ENCODE peak calls at places on chromosomes 6 and 20, in eight cellular contexts. I, X, L, R, Q, A, Z and E are unnamed samples.

GRCh38 chr20:61950631-61951010 is 115.1 kb downstream of the TAF4 start:
- DNase-seq in I (no peak), X (no peak), L (no peak), R (no peak), Q (no peak), A (no peak), Z (no peak), E (no peak)

GRCh38 chr6:113744886-113745285 is 112.3 kb upstream of the MARCKS start:
- DNase-seq in I (no peak), X (no peak), L (no peak), R (no peak), Q (no peak), A (no peak), Z (no peak), E (no peak)

GRCh38 chr6:18207438-18207837 is 52.2 kb downstream of the KDM1B start:
- DNase-seq in I (no peak), X (no peak), L (no peak), R (no peak), Q (no peak), A (no peak), Z (no peak), E (no peak)

GRCh38 chr6:162765251-162765650 is 37.5 kb downstream of the PACRG start:
- DNase-seq in I (no peak), X (peak), L (no peak), R (no peak), Q (no peak), A (no peak), Z (no peak), E (no peak)

GRCh38 chr6:39214846-39215639 is 14.2 kb downstream of the KCNK5 start:
- DNase-seq in I (no peak), X (no peak), L (no peak), R (no peak), Q (no peak), A (no peak), Z (no peak), E (no peak)

GRCh38 chr6:83917001-83917400 is 57.5 kb downstream of the CYB5R4 start:
- DNase-seq in I (no peak), X (no peak), L (no peak), R (no peak), Q (no peak), A (no peak), Z (no peak), E (no peak)

GRCh38 chr20:33433465-33433864 is 10.1 kb downstream of the SNTA1 start:
- DNase-seq in I (no peak), X (no peak), L (no peak), R (no peak), Q (no peak), A (no peak), Z (no peak), E (no peak)

GRCh38 chr6:129136751-129137150 is 253.8 kb downstream of the LAMA2 start:
- DNase-seq in I (no peak), X (no peak), L (no peak), R (no peak), Q (no peak), A (no peak), Z (no peak), E (no peak)

GRCh38 chr6:82612475-82612874 is 248.9 kb downstream of the TPBG start:
- DNase-seq in I (no peak), X (no peak), L (no peak), R (no peak), Q (no peak), A (no peak), Z (no peak), E (no peak)

GRCh38 chr20:19802492-19803158 is 44.6 kb downstream of the RIN2 start:
- DNase-seq in I (peak), X (no peak), L (no peak), R (no peak), Q (no peak), A (no peak), Z (peak), E (no peak)

GRCh38 chr20:48278961-48279481 is 493.7 kb upstream of the SULF2 start:
- DNase-seq in I (no peak), X (no peak), L (no peak), R (no peak), Q (no peak), A (peak), Z (peak), E (no peak)

DNA sequence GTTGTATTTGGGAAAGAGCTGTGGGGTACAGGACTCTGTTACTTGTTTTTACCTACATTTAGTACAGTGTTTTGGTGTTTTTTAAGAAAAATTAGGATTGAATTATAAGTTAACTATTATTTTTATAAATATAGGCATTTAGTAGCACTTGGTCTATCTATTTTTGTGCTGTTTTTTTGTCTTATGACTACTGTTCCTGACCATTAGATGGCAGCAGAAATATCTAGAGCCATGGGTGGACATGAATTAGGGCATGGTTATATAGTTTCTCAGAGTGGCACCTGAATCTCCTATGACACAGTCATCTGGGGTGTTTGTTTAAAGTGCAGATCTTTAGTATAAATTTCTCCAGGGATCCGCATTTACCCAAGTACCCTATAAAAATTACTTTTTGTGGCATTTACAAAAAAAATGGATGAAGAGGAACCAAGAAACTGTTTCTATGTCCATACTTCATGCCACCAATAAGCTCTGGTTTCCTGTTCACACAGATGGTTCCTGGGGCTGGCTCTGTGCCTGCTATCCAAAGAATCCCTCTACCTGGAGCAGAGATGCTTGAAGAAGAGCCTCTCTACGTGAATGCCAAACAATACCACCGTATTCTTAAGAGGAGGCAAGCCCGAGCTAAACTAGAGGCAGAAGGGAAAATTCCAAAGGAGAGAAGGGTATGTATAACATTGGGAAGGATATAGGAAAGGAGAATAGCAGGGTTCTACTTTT is 19.8 kb downstream of the NFYA start:
- DNase-seq in I (no peak), X (no peak), L (peak), R (no peak), Q (no peak), A (peak), Z (peak), E (no peak)
- TF ChIP-seq CTCF in I (peak), X (no peak), L (peak), R (peak), Q (peak), A (peak), Z (peak), E (peak)

GRCh38 chr6:166725571-166725970 is 98.5 kb upstream of the RPS6KA2 start:
- DNase-seq in I (no peak), X (no peak), L (no peak), R (no peak), Q (no peak), A (no peak), Z (no peak), E (no peak)
- TF ChIP-seq CTCF in I (no peak), X (no peak), L (no peak), R (no peak), Q (no peak), A (no peak), Z (no peak), E (no peak)

DNA sequence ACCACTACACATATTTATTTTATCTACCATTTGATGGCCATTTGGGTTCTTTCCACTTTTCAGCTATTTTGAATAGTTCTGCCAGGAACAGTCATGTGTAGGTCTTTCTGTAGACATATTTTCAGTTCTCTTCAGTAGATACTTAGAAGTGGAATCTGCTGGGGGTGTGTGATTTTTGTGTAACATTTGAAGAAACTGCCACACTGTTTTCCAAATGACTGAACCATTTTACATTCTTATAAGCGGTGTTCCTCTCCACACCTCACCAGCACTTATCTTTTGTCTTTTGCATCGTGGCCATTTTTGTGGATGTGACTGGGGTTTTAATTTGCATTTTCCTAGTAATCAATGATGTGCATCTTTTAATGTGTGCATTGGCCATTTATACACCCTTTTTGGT is 197.7 kb downstream of the ARID1B start:
- DNase-seq in I (no peak), X (no peak), L (no peak), R (no peak), Q (no peak), A (no peak), Z (no peak), E (no peak)
- TF ChIP-seq CTCF in I (no peak), X (no peak), L (no peak), R (no peak), Q (no peak), A (no peak), Z (no peak), E (no peak)

GRCh38 chr20:46406200-46406985 is at the start of gene ELMO2:
- DNase-seq in I (peak), X (peak), L (peak), R (peak), Q (peak), A (peak), Z (peak), E (peak)
- TF ChIP-seq CTCF in I (no peak), X (no peak), L (peak), R (peak), Q (peak), A (no peak), Z (no peak), E (peak)

GRCh38 chr6:2988076-2988425 is 11.6 kb upstream of the NQO2 start:
- DNase-seq in I (no peak), X (no peak), L (no peak), R (no peak), Q (no peak), A (no peak), Z (no peak), E (no peak)
- TF ChIP-seq CTCF in I (no peak), X (no peak), L (no peak), R (no peak), Q (peak), A (no peak), Z (no peak), E (no peak)